ENCODE peak calls at places on chromosomes 13 and 19, in eight cellular contexts. One of them, this sample, is unnamed.

GRCh38 chr13:23159205-23159586 is 21.6 kb upstream of the SGCG start:
- DNase-seq in D721Med: peak; percentile 45
- DNase-seq in fibroblast of lung: peak; percentile 69
- DNase-seq in ELR: peak; percentile 22
- DNase-seq in activated T-helper 1 cell treated with anti-CD3 and anti-CD28 coated beads, Interleukin-2, amount 50 U/mL, for 16 hours: no peak
- DNase-seq in heart left ventricle: no peak
- DNase-seq in NCI-H345: peak; percentile 32
- DNase-seq in NT2/D1: peak; percentile 40
- DNase-seq in this sample: peak; percentile 68

GRCh38 chr13:50993371-50993770 is 83.8 kb downstream of the RNASEH2B start:
- DNase-seq in heart left ventricle: no peak
- DNase-seq in D721Med: no peak
- DNase-seq in NCI-H345: no peak
- DNase-seq in ELR: no peak
- DNase-seq in fibroblast of lung: no peak
- DNase-seq in NT2/D1: no peak
- DNase-seq in activated T-helper 1 cell treated with anti-CD3 and anti-CD28 coated beads, Interleukin-2, amount 50 U/mL, for 16 hours: no peak
- DNase-seq in this sample: no peak

GRCh38 chr19:17722655-17723240 is 3.5 kb downstream of the MAP1S start:
- DNase-seq in heart left ventricle: no peak
- DNase-seq in NCI-H345: no peak
- DNase-seq in activated T-helper 1 cell treated with anti-CD3 and anti-CD28 coated beads, Interleukin-2, amount 50 U/mL, for 16 hours: no peak
- DNase-seq in D721Med: no peak
- DNase-seq in NT2/D1: no peak
- DNase-seq in ELR: no peak
- DNase-seq in fibroblast of lung: no peak
- DNase-seq in this sample: no peak

GRCh38 chr19:45960595-45961235 is 12.9 kb downstream of the NOVA2 start:
- DNase-seq in ELR: no peak
- DNase-seq in fibroblast of lung: no peak
- DNase-seq in NCI-H345: no peak
- DNase-seq in activated T-helper 1 cell treated with anti-CD3 and anti-CD28 coated beads, Interleukin-2, amount 50 U/mL, for 16 hours: no peak
- DNase-seq in D721Med: no peak
- DNase-seq in heart left ventricle: no peak
- DNase-seq in NT2/D1: no peak
- DNase-seq in this sample: no peak

GRCh38 chr13:80361883-80362327 is 21.0 kb upstream of the SPRY2 start:
- DNase-seq in heart left ventricle: no peak
- DNase-seq in fibroblast of lung: no peak
- DNase-seq in NCI-H345: peak; percentile 12
- DNase-seq in ELR: peak; percentile 13
- DNase-seq in NT2/D1: no peak
- DNase-seq in activated T-helper 1 cell treated with anti-CD3 and anti-CD28 coated beads, Interleukin-2, amount 50 U/mL, for 16 hours: no peak
- DNase-seq in D721Med: no peak
- DNase-seq in this sample: peak; percentile 48

GRCh38 chr19:10713317-10713716 is 4.6 kb upstream of the DNM2 start:
- DNase-seq in NCI-H345: no peak
- DNase-seq in NT2/D1: no peak
- DNase-seq in D721Med: no peak
- DNase-seq in fibroblast of lung: no peak
- DNase-seq in heart left ventricle: no peak
- DNase-seq in activated T-helper 1 cell treated with anti-CD3 and anti-CD28 coated beads, Interleukin-2, amount 50 U/mL, for 16 hours: no peak
- DNase-seq in ELR: no peak
- DNase-seq in this sample: no peak

GRCh38 chr19:14933506-14933905 is 7.8 kb upstream of the OR7C2 start:
- DNase-seq in ELR: no peak
- DNase-seq in NCI-H345: no peak
- DNase-seq in fibroblast of lung: no peak
- DNase-seq in heart left ventricle: no peak
- DNase-seq in D721Med: no peak
- DNase-seq in activated T-helper 1 cell treated with anti-CD3 and anti-CD28 coated beads, Interleukin-2, amount 50 U/mL, for 16 hours: no peak
- DNase-seq in NT2/D1: no peak
- DNase-seq in this sample: no peak

GRCh38 chr13:29589234-29589633 is 6.3 kb downstream of the SLC7A1 start:
- DNase-seq in activated T-helper 1 cell treated with anti-CD3 and anti-CD28 coated beads, Interleukin-2, amount 50 U/mL, for 16 hours: no peak
- DNase-seq in heart left ventricle: peak; percentile 46
- DNase-seq in fibroblast of lung: no peak
- DNase-seq in NT2/D1: no peak
- DNase-seq in NCI-H345: no peak
- DNase-seq in ELR: peak; percentile 77
- DNase-seq in D721Med: no peak
- DNase-seq in this sample: peak; percentile 29

GRCh38 chr19:2691951-2692350 is 10.5 kb downstream of the GNG7 start:
- DNase-seq in activated T-helper 1 cell treated with anti-CD3 and anti-CD28 coated beads, Interleukin-2, amount 50 U/mL, for 16 hours: no peak
- DNase-seq in NT2/D1: no peak
- DNase-seq in ELR: no peak
- DNase-seq in D721Med: no peak
- DNase-seq in fibroblast of lung: no peak
- DNase-seq in NCI-H345: no peak
- DNase-seq in heart left ventricle: no peak
- DNase-seq in this sample: no peak

GRCh38 chr19:41792513-41793413 is 3.6 kb upstream of the CEACAM3 start:
- DNase-seq in NT2/D1: peak; percentile 20
- DNase-seq in NCI-H345: no peak
- DNase-seq in heart left ventricle: peak; percentile 40
- DNase-seq in fibroblast of lung: peak; percentile 37
- DNase-seq in D721Med: no peak
- DNase-seq in activated T-helper 1 cell treated with anti-CD3 and anti-CD28 coated beads, Interleukin-2, amount 50 U/mL, for 16 hours: no peak
- DNase-seq in ELR: peak; percentile 49
- DNase-seq in this sample: peak; percentile 46